ENCODE peak calls at places on chromosomes 5 and 9, in nine cellular contexts. K is naive thymus-derived CD8-positive, alpha-beta T cell; I is mesothelial cell of epicardium; P is NCI-H2081 treated with DMSO at 0.1 percent for 48 hours; D is Caco-2; N is GM13976; X is tibial artery; A is skeletal muscle cell; W is endothelial cell. V is an unnamed sample.

GRCh38 chr9:112029921-112030444 is 133.4 kb downstream of the UGCG start:
- DNase-seq in K (no peak), I (no peak), P (no peak), D (peak), N (no peak), X (no peak), A (no peak), W (no peak), V (peak)

GRCh38 chr5:39876146-39876545 is 451.4 kb upstream of the DAB2 start:
- DNase-seq in K (no peak), I (no peak), P (no peak), D (no peak), N (no peak), X (no peak), A (no peak), W (no peak), V (no peak)

GRCh38 chr5:78601622-78602314 is 46.8 kb downstream of the LHFPL2 start:
- DNase-seq in K (no peak), I (no peak), P (no peak), D (no peak), N (no peak), X (no peak), A (peak), W (no peak), V (no peak)

GRCh38 chr9:6552033-6552737 is 93.3 kb downstream of the GLDC start:
- DNase-seq in K (no peak), I (no peak), P (peak), D (no peak), N (no peak), X (no peak), A (peak), W (no peak), V (no peak)

GRCh38 chr5:40483316-40483715 is 196.4 kb upstream of the PTGER4 start:
- DNase-seq in K (no peak), I (no peak), P (no peak), D (no peak), N (no peak), X (no peak), A (no peak), W (no peak), V (no peak)

GRCh38 chr9:20187318-20187717 is 398.5 kb upstream of the SLC24A2 start:
- DNase-seq in K (no peak), I (no peak), P (no peak), D (no peak), N (no peak), X (no peak), A (no peak), W (no peak), V (no peak)

GRCh38 chr9:125356032-125356431 is 94.4 kb downstream of the GAPVD1 start:
- DNase-seq in K (no peak), I (no peak), P (no peak), D (no peak), N (no peak), X (no peak), A (no peak), W (no peak), V (no peak)

GRCh38 chr5:148091991-148092964 is 28.5 kb downstream of the SPINK5 start:
- DNase-seq in K (no peak), I (no peak), P (peak), D (no peak), N (no peak), X (no peak), A (no peak), W (no peak), V (no peak)

GRCh38 chr5:142508027-142508426 is 177.9 kb downstream of the FGF1 start:
- DNase-seq in K (no peak), I (no peak), P (no peak), D (peak), N (no peak), X (no peak), A (no peak), W (no peak), V (no peak)

GRCh38 chr5:150665044-150665443 is 4.0 kb downstream of the MYOZ3 start:
- DNase-seq in K (no peak), I (no peak), P (no peak), D (no peak), N (no peak), X (no peak), A (no peak), W (no peak), V (peak)

GRCh38 chr5:121833631-121834420 is 17.9 kb upstream of the FTMT start:
- DNase-seq in K (no peak), I (no peak), P (no peak), D (no peak), N (no peak), X (no peak), A (no peak), W (no peak), V (no peak)

GRCh38 chr9:83538172-83538889 is at the start of gene FRMD3:
- DNase-seq in K (no peak), I (peak), P (no peak), D (peak), N (peak), X (peak), A (peak), W (peak), V (peak)

GRCh38 chr5:18281947-18282557 is 647.8 kb downstream of the TAF11L14 start:
- DNase-seq in K (no peak), I (no peak), P (peak), D (peak), N (peak), X (no peak), A (peak), W (no peak), V (no peak)

GRCh38 chr5:61943718-61944117 is 362.3 kb upstream of the KIF2A start:
- DNase-seq in K (no peak), I (no peak), P (no peak), D (no peak), N (no peak), X (no peak), A (no peak), W (no peak), V (no peak)

GRCh38 chr5:135398160-135398854 is 724 bp downstream of the MACROH2A1 start:
- DNase-seq in K (peak), I (peak), P (no peak), D (peak), N (peak), X (no peak), A (no peak), W (peak), V (peak)

GRCh38 chr9:133477992-133478850 is 678 bp downstream of the SLC2A6 start:
- DNase-seq in K (no peak), I (no peak), P (no peak), D (peak), N (peak), X (no peak), A (no peak), W (peak), V (peak)

GRCh38 chr5:134887593-134888159 is 13.5 kb downstream of the TXNDC15 start:
- DNase-seq in K (no peak), I (no peak), P (no peak), D (no peak), N (no peak), X (no peak), A (no peak), W (no peak), V (no peak)

V was measured in islet precursor cell.